ENCODE peak calls at places on chromosomes 4 and X, in four cellular contexts. Q is AG10803; Y is CD8-positive, alpha-beta memory T cell; E is cardiac fibroblast. N is an unnamed sample.

GRCh38 chr4:20252656-20253271 is 1.1 kb downstream of the SLIT2 start:
- DNase-seq in Q (peak; percentile 43), E (peak; percentile 53), Y (no peak), N (peak; percentile 69)

GRCh38 chr4:31040106-31040505 is 319.9 kb downstream of the PCDH7 start:
- DNase-seq in Y (no peak), Q (no peak), E (no peak), N (no peak)

GRCh38 chrX:19560611-19561010 is 45.3 kb upstream of the MAP3K15 start:
- DNase-seq in Q (no peak), Y (no peak), E (no peak), N (no peak)

GRCh38 chr4:71261001-71261400 is 77.8 kb upstream of the SLC4A4 start:
- DNase-seq in E (no peak), Y (no peak), Q (no peak), N (no peak)

GRCh38 chr4:145176641-145177432 is 3.6 kb downstream of the OTUD4 start:
- DNase-seq in Y (no peak), Q (no peak), E (no peak), N (no peak)

GRCh38 chr4:133799916-133800315 is 401.7 kb downstream of the PABPC4L start:
- DNase-seq in Y (no peak), Q (no peak), E (peak; percentile 68), N (no peak)

GRCh38 chr4:31043382-31044062 is 323.4 kb downstream of the PCDH7 start:
- DNase-seq in Q (no peak), Y (no peak), E (no peak), N (no peak)

GRCh38 chr4:53233396-53233795 is 132.5 kb downstream of the SCFD2 start:
- DNase-seq in Q (no peak), Y (no peak), E (peak; percentile 31), N (no peak)

GRCh38 chr4:169338246-169338645 is 67.5 kb upstream of the SH3RF1 start:
- DNase-seq in Q (peak; percentile 80), E (no peak), Y (no peak), N (peak; percentile 50)

GRCh38 chr4:30181512-30181911 is 538.7 kb upstream of the PCDH7 start:
- DNase-seq in Q (no peak), E (no peak), Y (no peak), N (no peak)

GRCh38 chr4:73868206-73869129 is 725 bp upstream of the CXCL1 start:
- DNase-seq in E (no peak), Q (no peak), Y (no peak), N (no peak)

GRCh38 chrX:108537005-108537404 is 97.4 kb downstream of the COL4A5 start:
- DNase-seq in Q (peak; percentile 17), E (peak; percentile 62), Y (no peak), N (peak; percentile 38)

GRCh38 chr4:94577136-94577535 is 125.4 kb downstream of the PDLIM5 start:
- DNase-seq in Q (peak; percentile 74), E (peak; percentile 88), Y (no peak), N (peak; percentile 38)

GRCh38 chrX:33970028-33970932 is 161.8 kb downstream of the FAM47A start:
- DNase-seq in Q (no peak), E (no peak), Y (no peak), N (no peak)

GRCh38 chr4:16391196-16391595 is 164.9 kb upstream of the TAPT1 start:
- DNase-seq in Y (no peak), Q (no peak), E (no peak), N (no peak)

GRCh38 chrX:113400193-113400704 is 559.6 kb upstream of the AMOT start:
- DNase-seq in E (peak; percentile 41), Y (no peak), Q (peak; percentile 18), N (peak; percentile 13)

GRCh38 chr4:122583906-122584305 is 37.0 kb downstream of the IL21 start:
- DNase-seq in Q (peak; percentile 71), Y (no peak), E (peak; percentile 59), N (peak; percentile 10)

GRCh38 chrX:152904151-152905080 is 6.5 kb downstream of the ZNF185 start:
- DNase-seq in Y (peak; percentile 3), E (peak; percentile 58), Q (peak; percentile 65), N (peak; percentile 69)

GRCh38 chr4:67871867-67872266 is 11.9 kb downstream of the TMPRSS11D start:
- DNase-seq in Y (no peak), Q (peak; percentile 59), E (peak; percentile 69), N (peak; percentile 45)

GRCh38 chrX:133660356-133660755 is 245.1 kb upstream of the GPC4 start:
- DNase-seq in Y (no peak), E (peak; percentile 53), Q (peak; percentile 71), N (no peak)

GRCh38 chr4:137363496-137363895 is 168.8 kb downstream of the PCDH18 start:
- DNase-seq in Y (no peak), Q (peak; percentile 58), E (peak; percentile 33), N (no peak)

GRCh38 chr4:7389101-7389701 is 45.5 kb downstream of the PSAPL1 start:
- DNase-seq in Q (no peak), Y (no peak), E (no peak), N (no peak)

GRCh38 chr4:10164877-10165283 is 48.3 kb upstream of the WDR1 start:
- DNase-seq in Y (no peak), E (peak; percentile 77), Q (peak; percentile 55), N (peak; percentile 63)

GRCh38 chr4:102730968-102731533 is 29.7 kb downstream of the MANBA start:
- DNase-seq in Q (no peak), Y (no peak), E (no peak), N (no peak)

GRCh38 chr4:80422727-80423404 is 87.3 kb downstream of the CFAP299 start:
- DNase-seq in Q (no peak), Y (no peak), E (no peak), N (no peak)

GRCh38 chrX:152917969-152918579 is 20.2 kb downstream of the ZNF185 start:
- DNase-seq in Q (no peak), Y (no peak), E (no peak), N (no peak)

GRCh38 chr4:80271806-80272205 is 5.3 kb downstream of the FGF5 start:
- DNase-seq in E (no peak), Q (peak; percentile 44), Y (no peak), N (peak; percentile 57)

GRCh38 chr4:111064342-111064993 is 441.6 kb upstream of the PITX2 start:
- DNase-seq in E (peak; percentile 6), Y (no peak), Q (peak; percentile 92), N (peak; percentile 92)